ENCODE peak calls at places on chromosomes 3 and 15, in six cellular contexts. N is omental fat pad, R is GM10248, H is IMR-90, L is GM12864, Y is gastrocnemius medialis. U is an unnamed sample.

GRCh38 chr15:39411102-39411989 is 169.5 kb upstream of the THBS1 start:
- DNase-seq in N (no peak), R (peak), H (no peak), L (peak), Y (no peak), U (no peak)

GRCh38 chr3:95899494-95899893 is 914.9 kb upstream of the EPHA6 start:
- DNase-seq in N (no peak), R (no peak), H (peak), L (no peak), Y (no peak), U (no peak)

GRCh38 chr3:78163379-78163778 is 1123.5 kb downstream of the ROBO2 start:
- DNase-seq in N (no peak), R (no peak), H (no peak), L (no peak), Y (no peak), U (no peak)

GRCh38 chr15:85810075-85810474 is 15.3 kb upstream of the KLHL25 start:
- DNase-seq in N (no peak), R (no peak), H (no peak), L (no peak), Y (no peak), U (no peak)

GRCh38 chr15:61715082-61715481 is 345.2 kb downstream of the VPS13C start:
- DNase-seq in N (no peak), R (no peak), H (no peak), L (no peak), Y (no peak), U (peak)

GRCh38 chr3:127859706-127860105 is 37.4 kb upstream of the MGLL start:
- DNase-seq in N (no peak), R (no peak), H (no peak), L (no peak), Y (no peak), U (no peak)

GRCh38 chr3:71425491-71426071 is 157.9 kb downstream of the FOXP1 start:
- DNase-seq in N (no peak), R (no peak), H (peak), L (no peak), Y (no peak), U (peak)

GRCh38 chr3:105253225-105253624 is 113.5 kb upstream of the ALCAM start:
- DNase-seq in N (no peak), R (no peak), H (no peak), L (no peak), Y (no peak), U (peak)

GRCh38 chr15:45670511-45670910 is 35.7 kb downstream of the SQOR start:
- DNase-seq in N (no peak), R (no peak), H (peak), L (no peak), Y (no peak), U (no peak)

GRCh38 chr15:67838789-67839332 is 984 bp downstream of the RNU6-1 start:
- DNase-seq in N (no peak), R (no peak), H (no peak), L (no peak), Y (peak), U (no peak)

GRCh38 chr3:12442654-12443501 is 41.4 kb upstream of the TSEN2 start:
- DNase-seq in N (no peak), R (no peak), H (peak), L (no peak), Y (no peak), U (no peak)

GRCh38 chr3:114259566-114259965 is 22.2 kb upstream of the ZNF80 start:
- DNase-seq in N (no peak), R (no peak), H (no peak), L (no peak), Y (no peak), U (no peak)

GRCh38 chr3:143749926-143750325 is 98.3 kb downstream of the SLC9A9 start:
- DNase-seq in N (no peak), R (no peak), H (no peak), L (no peak), Y (no peak), U (no peak)

GRCh38 chr3:63046152-63046551 is 170.9 kb upstream of the CADPS start:
- DNase-seq in N (no peak), R (no peak), H (no peak), L (no peak), Y (no peak), U (no peak)

GRCh38 chr15:39784125-39784524 is 1.5 kb upstream of the FSIP1 start:
- DNase-seq in N (no peak), R (no peak), H (peak), L (no peak), Y (no peak), U (no peak)

GRCh38 chr3:98657429-98657828 is 64.0 kb upstream of the CPOX start:
- DNase-seq in N (no peak), R (peak), H (no peak), L (no peak), Y (no peak), U (no peak)

GRCh38 chr3:112653209-112653871 is 12.4 kb upstream of the CCDC80 start:
- DNase-seq in N (no peak), R (no peak), H (peak), L (no peak), Y (no peak), U (peak)

GRCh38 chr15:40722934-40723333 is 28.0 kb downstream of the RAD51 start:
- DNase-seq in N (no peak), R (no peak), H (peak), L (no peak), Y (no peak), U (no peak)

GRCh38 chr3:136624894-136625815 is 127.0 kb downstream of the STAG1 start:
- DNase-seq in N (no peak), R (no peak), H (no peak), L (no peak), Y (no peak), U (no peak)

GRCh38 chr3:28172748-28173147 is 68.7 kb upstream of the CMC1 start:
- DNase-seq in N (no peak), R (no peak), H (no peak), L (no peak), Y (no peak), U (no peak)

GRCh38 chr15:83869329-83869728 is 215.4 kb downstream of the ADAMTSL3 start:
- DNase-seq in N (no peak), R (no peak), H (no peak), L (no peak), Y (no peak), U (no peak)

GRCh38 chr3:156642750-156643728 is 31.4 kb upstream of the TIPARP start:
- DNase-seq in N (no peak), R (no peak), H (no peak), L (no peak), Y (no peak), U (no peak)

GRCh38 chr3:39136533-39137434 is 16.6 kb downstream of the CSRNP1 start:
- DNase-seq in N (no peak), R (no peak), H (no peak), L (no peak), Y (no peak), U (no peak)

DNA sequence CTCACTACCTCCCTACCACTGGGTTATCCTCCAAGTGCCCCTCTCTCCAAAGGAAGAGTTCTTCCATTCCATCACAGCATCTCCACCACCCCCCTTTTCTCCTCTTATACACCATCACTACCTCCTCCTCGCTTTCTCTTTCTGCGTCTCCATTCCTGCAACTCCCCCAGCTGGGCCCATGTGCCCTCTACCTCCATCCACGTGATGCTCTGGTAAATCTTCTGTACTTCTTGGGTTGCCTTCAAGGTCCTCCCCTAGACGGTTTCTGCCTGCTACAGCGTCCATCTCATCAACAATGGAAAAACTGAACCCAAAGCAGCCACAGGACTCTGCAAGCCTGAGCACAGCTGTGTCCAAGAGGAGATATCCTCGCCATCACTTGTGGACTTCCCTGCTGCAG is 129.5 kb upstream of the SLCO3A1 start:
- DNase-seq in N (no peak), R (no peak), H (no peak), L (no peak), Y (no peak), U (no peak)
- TF ChIP-seq CTCF in N (no peak), R (no peak), H (no peak), L (no peak), Y (no peak), U (no peak)

GRCh38 chr15:72344602-72345001 is 24.6 kb upstream of the CELF6 start:
- DNase-seq in N (no peak), R (no peak), H (no peak), L (no peak), Y (no peak), U (no peak)

GRCh38 chr15:72339777-72340177 is 19.8 kb upstream of the CELF6 start:
- DNase-seq in N (no peak), R (no peak), H (peak), L (no peak), Y (no peak), U (no peak)

GRCh38 chr15:72341361-72341760 is 21.4 kb upstream of the CELF6 start:
- DNase-seq in N (no peak), R (no peak), H (no peak), L (no peak), Y (no peak), U (no peak)

GRCh38 chr15:72340366-72340765 is 20.4 kb upstream of the CELF6 start:
- DNase-seq in N (no peak), R (no peak), H (peak), L (no peak), Y (no peak), U (no peak)

GRCh38 chr15:72342385-72342784 is 22.4 kb upstream of the CELF6 start:
- DNase-seq in N (no peak), R (no peak), H (peak), L (no peak), Y (no peak), U (no peak)
- TF ChIP-seq CTCF in N (no peak), R (peak), H (peak), L (peak), Y (peak), U (peak)

DNA sequence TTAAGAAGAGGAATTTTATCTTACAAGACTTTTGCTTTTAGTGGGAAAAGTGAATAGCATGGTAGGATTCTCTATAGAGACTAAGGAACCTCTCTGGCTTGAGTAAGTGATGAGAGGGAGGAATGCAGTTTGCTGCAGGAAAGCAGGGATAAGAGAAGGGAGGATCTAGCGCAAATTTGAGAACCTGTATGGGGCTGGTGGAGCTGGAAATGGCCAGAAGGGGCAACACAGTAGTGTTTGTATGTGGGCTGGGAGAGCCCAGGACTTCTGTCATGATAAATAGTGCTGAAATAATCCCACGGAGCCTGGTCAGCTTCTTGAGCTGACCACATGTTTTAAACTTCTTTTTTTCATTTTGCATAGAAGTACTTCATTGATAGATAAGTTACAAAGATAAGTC is 11.1 kb upstream of the SHC4 start:
- DNase-seq in N (no peak), R (no peak), H (no peak), L (no peak), Y (no peak), U (no peak)
- TF ChIP-seq CTCF in N (no peak), R (no peak), H (no peak), L (peak), Y (no peak), U (peak)

GRCh38 chr3:43378066-43378935 is 92.0 kb downstream of the SNRK start:
- DNase-seq in N (no peak), R (peak), H (peak), L (no peak), Y (peak), U (no peak)
- TF ChIP-seq CTCF in N (no peak), R (peak), H (peak), L (peak), Y (peak), U (peak)

GRCh38 chr3:70108072-70108471 is 108.5 kb downstream of the SAMMSON start:
- DNase-seq in N (no peak), R (peak), H (peak), L (no peak), Y (no peak), U (no peak)
- TF ChIP-seq CTCF in N (no peak), R (peak), H (peak), L (peak), Y (no peak), U (peak)

GRCh38 chr15:73273181-73274002 is 95.4 kb downstream of the HCN4 start:
- DNase-seq in N (peak), R (peak), H (peak), L (no peak), Y (peak), U (peak)
- TF ChIP-seq CTCF in N (no peak), R (peak), H (peak), L (peak), Y (peak), U (peak)

GRCh38 chr3:125582707-125583106 is 12.6 kb downstream of the OSBPL11 start:
- DNase-seq in N (no peak), R (peak), H (peak), L (no peak), Y (no peak), U (no peak)
- TF ChIP-seq CTCF in N (no peak), R (peak), H (peak), L (peak), Y (no peak), U (no peak)

DNA sequence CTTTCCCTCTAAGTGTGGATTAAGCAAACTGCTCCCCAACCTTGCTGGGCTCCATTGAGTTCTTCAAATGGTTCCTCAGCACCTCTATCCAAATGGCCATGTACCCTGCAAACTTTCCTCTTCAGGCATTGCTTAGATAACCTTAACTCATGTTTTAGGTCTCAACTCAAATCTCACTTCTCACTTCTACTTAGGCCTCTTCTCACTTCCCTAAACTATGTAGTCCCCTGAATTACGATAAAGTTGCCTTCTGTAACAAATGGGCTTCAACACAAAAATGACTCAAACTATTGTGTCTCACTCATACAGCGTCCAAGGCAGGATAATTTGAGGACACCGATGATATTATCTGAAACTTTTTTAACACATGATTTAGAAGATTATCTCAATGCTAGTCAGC is 62.4 kb upstream of the STAC start:
- DNase-seq in N (no peak), R (peak), H (no peak), L (peak), Y (no peak), U (no peak)
- TF ChIP-seq CTCF in N (no peak), R (no peak), H (no peak), L (no peak), Y (no peak), U (no peak)